ENCODE peak calls at places on chromosomes 12 and 14, in eight cellular contexts. One of them, this sample, is unnamed.

GRCh38 chr14:21103165-21103709 is 2.4 kb downstream of the TMEM253 start:
- DNase-seq in hepatocyte: no peak
- DNase-seq in GM23338: peak
- DNase-seq in uterus: no peak
- DNase-seq in AG04450: no peak
- DNase-seq in mammary epithelial cell: no peak
- DNase-seq in cardiac muscle cell: no peak
- DNase-seq in H7: peak
- DNase-seq in this sample: no peak

GRCh38 chr12:51751657-51752056 is 96.9 kb downstream of the FIGNL2 start:
- DNase-seq in uterus: no peak
- DNase-seq in GM23338: no peak
- DNase-seq in mammary epithelial cell: no peak
- DNase-seq in H7: no peak
- DNase-seq in cardiac muscle cell: no peak
- DNase-seq in hepatocyte: no peak
- DNase-seq in AG04450: no peak
- DNase-seq in this sample: no peak

GRCh38 chr12:86042062-86042461 is 168.0 kb downstream of the NTS start:
- DNase-seq in cardiac muscle cell: no peak
- DNase-seq in AG04450: no peak
- DNase-seq in GM23338: no peak
- DNase-seq in mammary epithelial cell: no peak
- DNase-seq in uterus: no peak
- DNase-seq in hepatocyte: no peak
- DNase-seq in H7: no peak
- DNase-seq in this sample: no peak

GRCh38 chr14:92323031-92323915 is at the start of gene SLC24A4:
- DNase-seq in cardiac muscle cell: peak
- DNase-seq in H7: peak
- DNase-seq in hepatocyte: peak
- DNase-seq in uterus: no peak
- DNase-seq in AG04450: no peak
- DNase-seq in mammary epithelial cell: peak
- DNase-seq in GM23338: peak
- DNase-seq in this sample: no peak

GRCh38 chr14:78029471-78030372 is 140.5 kb upstream of the NRXN3 start:
- DNase-seq in H7: peak
- DNase-seq in uterus: no peak
- DNase-seq in mammary epithelial cell: no peak
- DNase-seq in hepatocyte: no peak
- DNase-seq in GM23338: peak
- DNase-seq in cardiac muscle cell: peak
- DNase-seq in AG04450: no peak
- DNase-seq in this sample: no peak

GRCh38 chr12:6312529-6313325 is 2.2 kb downstream of the PLEKHG6 start:
- DNase-seq in mammary epithelial cell: peak
- DNase-seq in hepatocyte: peak
- DNase-seq in uterus: no peak
- DNase-seq in AG04450: no peak
- DNase-seq in GM23338: peak
- DNase-seq in cardiac muscle cell: no peak
- DNase-seq in H7: peak
- DNase-seq in this sample: peak

GRCh38 chr12:180445-180844 is 33.5 kb downstream of the SLC6A12 start:
- DNase-seq in mammary epithelial cell: no peak
- DNase-seq in cardiac muscle cell: peak
- DNase-seq in uterus: no peak
- DNase-seq in AG04450: no peak
- DNase-seq in H7: peak
- DNase-seq in hepatocyte: no peak
- DNase-seq in GM23338: no peak
- DNase-seq in this sample: peak

GRCh38 chr12:92462049-92462448 is 240.7 kb upstream of the PLEKHG7 start:
- DNase-seq in GM23338: no peak
- DNase-seq in mammary epithelial cell: no peak
- DNase-seq in AG04450: no peak
- DNase-seq in hepatocyte: no peak
- DNase-seq in uterus: no peak
- DNase-seq in cardiac muscle cell: peak
- DNase-seq in H7: no peak
- DNase-seq in this sample: no peak

GRCh38 chr12:85733441-85733840 is 102.8 kb downstream of the RASSF9 start:
- DNase-seq in H7: no peak
- DNase-seq in hepatocyte: peak
- DNase-seq in uterus: no peak
- DNase-seq in GM23338: no peak
- DNase-seq in mammary epithelial cell: peak
- DNase-seq in AG04450: no peak
- DNase-seq in cardiac muscle cell: peak
- DNase-seq in this sample: no peak

GRCh38 chr14:58014778-58015177 is 137.2 kb downstream of the ARMH4 start:
- DNase-seq in mammary epithelial cell: no peak
- DNase-seq in hepatocyte: no peak
- DNase-seq in GM23338: peak
- DNase-seq in cardiac muscle cell: no peak
- DNase-seq in AG04450: no peak
- DNase-seq in uterus: no peak
- DNase-seq in H7: no peak
- DNase-seq in this sample: no peak

GRCh38 chr14:28754209-28754985 is 12.2 kb upstream of the FOXG1 start:
- DNase-seq in cardiac muscle cell: peak
- DNase-seq in H7: peak
- DNase-seq in uterus: no peak
- DNase-seq in mammary epithelial cell: peak
- DNase-seq in AG04450: no peak
- DNase-seq in GM23338: peak
- DNase-seq in hepatocyte: peak
- DNase-seq in this sample: no peak

GRCh38 chr14:72780771-72781170 is 113.1 kb downstream of the DPF3 start:
- DNase-seq in uterus: no peak
- DNase-seq in mammary epithelial cell: no peak
- DNase-seq in hepatocyte: no peak
- DNase-seq in GM23338: no peak
- DNase-seq in cardiac muscle cell: peak
- DNase-seq in H7: no peak
- DNase-seq in AG04450: no peak
- DNase-seq in this sample: no peak

DNA sequence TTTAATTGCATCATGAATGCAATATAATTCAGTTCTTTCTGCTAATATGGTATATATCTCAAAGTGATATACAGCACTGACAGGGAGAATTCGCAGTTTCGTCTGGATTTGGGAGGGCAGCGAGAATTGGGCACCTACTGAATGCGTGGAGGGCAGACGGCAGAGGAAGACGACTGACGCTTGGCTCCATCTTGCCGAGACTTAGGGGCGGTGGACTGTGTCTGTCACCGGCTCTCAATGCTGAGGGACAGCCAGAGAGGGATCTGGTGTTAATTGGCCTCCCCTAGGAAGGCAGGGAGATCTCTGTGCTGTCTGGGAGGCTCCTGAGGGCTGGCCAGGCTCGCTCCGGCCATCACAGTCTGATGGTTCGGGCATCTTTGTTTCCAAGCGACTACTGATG is 217.5 kb downstream of the PHETA1 start:
- DNase-seq in mammary epithelial cell: no peak
- DNase-seq in AG04450: no peak
- DNase-seq in cardiac muscle cell: no peak
- DNase-seq in hepatocyte: no peak
- DNase-seq in uterus: no peak
- DNase-seq in GM23338: no peak
- DNase-seq in H7: no peak
- DNase-seq in this sample: no peak
- H3K4me3 ChIP-seq in mammary epithelial cell: no peak
- H3K4me3 ChIP-seq in AG04450: no peak
- H3K4me3 ChIP-seq in cardiac muscle cell: no peak
- H3K4me3 ChIP-seq in hepatocyte: no peak
- H3K4me3 ChIP-seq in uterus: no peak
- H3K4me3 ChIP-seq in GM23338: no peak
- H3K4me3 ChIP-seq in H7: no peak
- H3K4me3 ChIP-seq in this sample: no peak

GRCh38 chr12:108805136-108805535 is 52.2 kb downstream of the SSH1 start:
- DNase-seq in mammary epithelial cell: no peak
- DNase-seq in uterus: no peak
- DNase-seq in hepatocyte: no peak
- DNase-seq in AG04450: no peak
- DNase-seq in GM23338: no peak
- DNase-seq in H7: no peak
- DNase-seq in cardiac muscle cell: peak
- DNase-seq in this sample: no peak
- H3K4me3 ChIP-seq in mammary epithelial cell: no peak
- H3K4me3 ChIP-seq in uterus: no peak
- H3K4me3 ChIP-seq in hepatocyte: no peak
- H3K4me3 ChIP-seq in AG04450: no peak
- H3K4me3 ChIP-seq in GM23338: no peak
- H3K4me3 ChIP-seq in H7: no peak
- H3K4me3 ChIP-seq in cardiac muscle cell: no peak
- H3K4me3 ChIP-seq in this sample: no peak

DNA sequence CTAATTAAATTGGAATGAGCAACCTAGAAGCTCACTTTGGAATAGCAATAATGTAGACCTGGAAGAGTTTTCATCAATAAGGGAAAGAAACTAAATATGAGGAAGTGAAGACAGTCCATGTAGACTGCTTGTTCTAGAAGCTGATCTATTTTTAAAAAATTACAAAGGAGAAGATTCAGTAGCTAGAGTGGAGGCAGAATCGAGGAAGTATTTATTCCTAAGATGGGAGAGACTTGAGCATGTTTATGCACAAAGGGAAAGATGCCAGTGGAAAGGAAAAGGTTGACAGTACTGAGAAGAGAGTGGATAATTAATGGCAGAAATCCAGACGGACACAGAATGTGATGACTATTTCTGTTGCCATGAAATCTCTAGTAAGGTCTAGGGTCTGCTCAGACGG is 156.3 kb upstream of the PDE3A start:
- DNase-seq in hepatocyte: no peak
- DNase-seq in uterus: no peak
- DNase-seq in GM23338: no peak
- DNase-seq in mammary epithelial cell: no peak
- DNase-seq in H7: no peak
- DNase-seq in cardiac muscle cell: peak
- DNase-seq in AG04450: no peak
- DNase-seq in this sample: no peak
- H3K4me3 ChIP-seq in hepatocyte: no peak
- H3K4me3 ChIP-seq in uterus: no peak
- H3K4me3 ChIP-seq in GM23338: no peak
- H3K4me3 ChIP-seq in mammary epithelial cell: no peak
- H3K4me3 ChIP-seq in H7: no peak
- H3K4me3 ChIP-seq in cardiac muscle cell: no peak
- H3K4me3 ChIP-seq in AG04450: no peak
- H3K4me3 ChIP-seq in this sample: no peak

GRCh38 chr14:105919458-105920150 is 393.2 kb downstream of the TMEM121 start:
- DNase-seq in cardiac muscle cell: no peak
- DNase-seq in hepatocyte: no peak
- DNase-seq in AG04450: no peak
- DNase-seq in H7: no peak
- DNase-seq in mammary epithelial cell: no peak
- DNase-seq in GM23338: no peak
- DNase-seq in uterus: no peak
- DNase-seq in this sample: peak
- H3K4me3 ChIP-seq in cardiac muscle cell: no peak
- H3K4me3 ChIP-seq in hepatocyte: no peak
- H3K4me3 ChIP-seq in AG04450: no peak
- H3K4me3 ChIP-seq in H7: no peak
- H3K4me3 ChIP-seq in mammary epithelial cell: no peak
- H3K4me3 ChIP-seq in GM23338: no peak
- H3K4me3 ChIP-seq in uterus: no peak
- H3K4me3 ChIP-seq in this sample: no peak

GRCh38 chr12:131049569-131050339 is 96.0 kb downstream of the ADGRD1 start:
- DNase-seq in H7: peak
- DNase-seq in uterus: no peak
- DNase-seq in GM23338: no peak
- DNase-seq in cardiac muscle cell: no peak
- DNase-seq in mammary epithelial cell: no peak
- DNase-seq in hepatocyte: no peak
- DNase-seq in AG04450: no peak
- DNase-seq in this sample: no peak
- H3K4me3 ChIP-seq in H7: no peak
- H3K4me3 ChIP-seq in uterus: no peak
- H3K4me3 ChIP-seq in GM23338: no peak
- H3K4me3 ChIP-seq in cardiac muscle cell: no peak
- H3K4me3 ChIP-seq in mammary epithelial cell: no peak
- H3K4me3 ChIP-seq in hepatocyte: no peak
- H3K4me3 ChIP-seq in AG04450: no peak
- H3K4me3 ChIP-seq in this sample: no peak

GRCh38 chr14:102782974-102783373 is 5.7 kb downstream of the TRAF3 start:
- DNase-seq in cardiac muscle cell: no peak
- DNase-seq in uterus: no peak
- DNase-seq in GM23338: no peak
- DNase-seq in H7: peak
- DNase-seq in hepatocyte: no peak
- DNase-seq in AG04450: no peak
- DNase-seq in mammary epithelial cell: no peak
- DNase-seq in this sample: no peak

GRCh38 chr14:102786758-102787157 is 9.5 kb downstream of the TRAF3 start:
- DNase-seq in AG04450: no peak
- DNase-seq in uterus: no peak
- DNase-seq in mammary epithelial cell: no peak
- DNase-seq in H7: no peak
- DNase-seq in cardiac muscle cell: no peak
- DNase-seq in hepatocyte: no peak
- DNase-seq in GM23338: no peak
- DNase-seq in this sample: no peak

GRCh38 chr14:102784892-102785597 is 7.8 kb downstream of the TRAF3 start:
- DNase-seq in uterus: no peak
- DNase-seq in mammary epithelial cell: no peak
- DNase-seq in H7: peak
- DNase-seq in cardiac muscle cell: no peak
- DNase-seq in GM23338: no peak
- DNase-seq in AG04450: no peak
- DNase-seq in hepatocyte: no peak
- DNase-seq in this sample: no peak

GRCh38 chr14:102789349-102789748 is 12.1 kb downstream of the TRAF3 start:
- DNase-seq in cardiac muscle cell: no peak
- DNase-seq in H7: no peak
- DNase-seq in uterus: no peak
- DNase-seq in AG04450: no peak
- DNase-seq in GM23338: no peak
- DNase-seq in hepatocyte: no peak
- DNase-seq in mammary epithelial cell: no peak
- DNase-seq in this sample: no peak

GRCh38 chr14:102785598-102785963 is 8.3 kb downstream of the TRAF3 start:
- DNase-seq in mammary epithelial cell: no peak
- DNase-seq in uterus: no peak
- DNase-seq in hepatocyte: no peak
- DNase-seq in AG04450: no peak
- DNase-seq in GM23338: peak
- DNase-seq in H7: peak
- DNase-seq in cardiac muscle cell: no peak
- DNase-seq in this sample: no peak
- H3K4me3 ChIP-seq in mammary epithelial cell: no peak
- H3K4me3 ChIP-seq in uterus: no peak
- H3K4me3 ChIP-seq in hepatocyte: no peak
- H3K4me3 ChIP-seq in AG04450: no peak
- H3K4me3 ChIP-seq in GM23338: no peak
- H3K4me3 ChIP-seq in H7: no peak
- H3K4me3 ChIP-seq in cardiac muscle cell: no peak
- H3K4me3 ChIP-seq in this sample: no peak

GRCh38 chr12:132952371-132953162 is 3.5 kb downstream of the ZNF605 start:
- DNase-seq in uterus: no peak
- DNase-seq in cardiac muscle cell: no peak
- DNase-seq in mammary epithelial cell: no peak
- DNase-seq in hepatocyte: no peak
- DNase-seq in H7: no peak
- DNase-seq in AG04450: no peak
- DNase-seq in GM23338: no peak
- DNase-seq in this sample: no peak
- H3K4me3 ChIP-seq in uterus: no peak
- H3K4me3 ChIP-seq in cardiac muscle cell: no peak
- H3K4me3 ChIP-seq in mammary epithelial cell: no peak
- H3K4me3 ChIP-seq in hepatocyte: no peak
- H3K4me3 ChIP-seq in H7: no peak
- H3K4me3 ChIP-seq in AG04450: no peak
- H3K4me3 ChIP-seq in GM23338: no peak
- H3K4me3 ChIP-seq in this sample: no peak

This sample was measured in lower lobe of right lung.